ENCODE peak calls at places on chromosomes 7 and 10, in seven cellular contexts. W is epithelial cell of esophagus; R is HEK293T; J is NCI-H2081; V is left ventricle myocardium superior; Q is stimulated activated CD4-positive, alpha-beta T cell treated with anti-CD3 and anti-CD28 coated beads, TNF-alpha, amount 100 ng/mL, for 48 hours; G is stimulated activated CD8-positive, alpha-beta memory T cell treated with anti-CD3 and anti-CD28 coated beads, Interleukin-4, amount 100 ng/mL, for 4 hours. Z is an unnamed sample.
A peak's percentile ranks its signal among the peaks of the same experiment; 100 is the strongest.

GRCh38 chr7:46908770-46909169 is 673.1 kb downstream of the TNS3 start:
- DNase-seq in W (peak; percentile 45), R (no peak), J (no peak), V (no peak), Q (no peak), G (no peak), Z (no peak)

GRCh38 chr7:53252539-53252938 is 217.1 kb downstream of the POM121L12 start:
- DNase-seq in W (no peak), R (no peak), J (no peak), V (no peak), Q (no peak), G (no peak), Z (no peak)

GRCh38 chr10:30373596-30374327 is 24.7 kb upstream of the MTPAP start:
- DNase-seq in W (no peak), R (no peak), J (no peak), V (no peak), Q (no peak), G (no peak), Z (no peak)

GRCh38 chr7:6589829-6590644 is at the start of gene INTS15:
- DNase-seq in W (peak; percentile 85), R (peak; percentile 93), J (peak; percentile 89), V (peak; percentile 90), Q (peak; percentile 77), G (peak; percentile 44), Z (peak; percentile 83)

GRCh38 chr10:99685232-99686041 is 26.1 kb downstream of the ENTPD7 start:
- DNase-seq in W (peak; percentile 97), R (no peak), J (no peak), V (no peak), Q (no peak), G (no peak), Z (no peak)

GRCh38 chr7:128919881-128920789 is 9.6 kb upstream of the KCP start:
- DNase-seq in W (no peak), R (no peak), J (no peak), V (no peak), Q (no peak), G (no peak), Z (no peak)

GRCh38 chr7:105769951-105770628 is 106.3 kb downstream of the ATXN7L1 start:
- DNase-seq in W (peak; percentile 25), R (no peak), J (peak; percentile 35), V (no peak), Q (no peak), G (no peak), Z (no peak)

GRCh38 chr7:1087462-1087809 is 477 bp upstream of the GPER1 start:
- DNase-seq in W (no peak), R (no peak), J (no peak), V (no peak), Q (no peak), G (no peak), Z (no peak)

GRCh38 chr7:151330181-151330580 is 11.4 kb upstream of the NUB1 start:
- DNase-seq in W (no peak), R (no peak), J (no peak), V (no peak), Q (no peak), G (no peak), Z (no peak)

GRCh38 chr7:116354171-116354545 is 143.8 kb downstream of the TES start:
- DNase-seq in W (peak; percentile 18), R (no peak), J (no peak), V (peak; percentile 41), Q (no peak), G (no peak), Z (no peak)

GRCh38 chr7:35399840-35400239 is 145.9 kb upstream of the TBX20 start:
- DNase-seq in W (no peak), R (no peak), J (no peak), V (no peak), Q (no peak), G (no peak), Z (no peak)

GRCh38 chr7:102473271-102473991 is 5.3 kb downstream of the POLR2J start:
- DNase-seq in W (no peak), R (no peak), J (no peak), V (peak; percentile 25), Q (no peak), G (no peak), Z (no peak)